ENCODE peak calls at places on chromosomes 11 and 22, in seven cellular contexts. H is T47D, T is iPS-NIHi11, X is esophagus muscularis mucosa, Q is memory B cell, E is EL, K is dermis blood vessel endothelial cell. C is an unnamed sample.

GRCh38 chr11:47406896-47407745 is 1.3 kb upstream of the SLC39A13 start:
- DNase-seq in T (no peak), Q (no peak), H (no peak), E (no peak), K (no peak), X (no peak), C (no peak)

GRCh38 chr11:116072776-116073175 is 568.6 kb upstream of the CADM1 start:
- DNase-seq in Q (no peak), H (no peak), X (no peak), E (no peak), K (no peak), T (peak), C (no peak)

GRCh38 chr11:133064152-133064877 is 468.0 kb downstream of the OPCML start:
- DNase-seq in X (peak), Q (no peak), E (peak), T (peak), K (peak), H (no peak), C (no peak)

GRCh38 chr11:126824035-126824607 is 176.4 kb downstream of the KIRREL3 start:
- DNase-seq in X (no peak), H (no peak), Q (no peak), T (peak), K (no peak), E (no peak), C (no peak)

GRCh38 chr11:113675003-113675471 is 31.1 kb downstream of the TMPRSS5 start:
- DNase-seq in X (no peak), Q (no peak), T (no peak), K (no peak), E (peak), H (no peak), C (no peak)

GRCh38 chr11:134142536-134142935 is 73.7 kb downstream of the JAM3 start:
- DNase-seq in H (no peak), T (no peak), Q (no peak), K (no peak), X (no peak), E (peak), C (no peak)

GRCh38 chr22:50309601-50309991 is 2.1 kb upstream of the PLXNB2 start:
- DNase-seq in E (no peak), H (no peak), T (no peak), X (no peak), K (no peak), Q (no peak), C (no peak)

GRCh38 chr11:65575568-65576231 is at the start of gene EHBP1L1:
- DNase-seq in E (peak), T (peak), H (peak), X (no peak), Q (peak), K (peak), C (peak)

GRCh38 chr11:45405916-45406670 is 120.0 kb upstream of the SYT13 start:
- DNase-seq in H (no peak), Q (no peak), K (peak), X (no peak), E (no peak), T (no peak), C (no peak)

GRCh38 chr11:88338223-88338661 is 706 bp upstream of the CTSC start:
- DNase-seq in K (peak), T (peak), Q (peak), E (peak), X (no peak), H (peak), C (peak)

GRCh38 chr22:49437956-49438355 is 389.7 kb downstream of the BRD1 start:
- DNase-seq in H (no peak), K (no peak), E (no peak), T (no peak), Q (no peak), X (no peak), C (no peak)

GRCh38 chr22:41074061-41074460 is 18.3 kb upstream of the EP300 start:
- DNase-seq in X (no peak), T (no peak), K (no peak), H (no peak), Q (no peak), E (no peak), C (no peak)